ENCODE peak calls at places on chromosome 2, in five cellular contexts. M, D, B, Q and Z are unnamed samples.
A peak's percentile ranks its signal among the peaks of the same experiment; 100 is the strongest.

GRCh38 chr2:229873123-229873581 is 48.7 kb downstream of the TRIP12 start:
- DNase-seq in M (no peak), D (no peak), B (no peak), Q (no peak), Z (no peak)

GRCh38 chr2:675982-676646 is 1.1 kb downstream of the TMEM18 start:
- DNase-seq in M (peak; percentile 65), D (peak; percentile 64), B (peak; percentile 80), Q (no peak), Z (peak; percentile 72)

GRCh38 chr2:24544456-24545115 is 53.5 kb downstream of the NCOA1 start:
- DNase-seq in M (no peak), D (no peak), B (no peak), Q (no peak), Z (no peak)

GRCh38 chr2:11647834-11648600 is 22.0 kb downstream of the NTSR2 start:
- DNase-seq in M (no peak), D (no peak), B (no peak), Q (no peak), Z (no peak)

GRCh38 chr2:233414273-233414654 is 60.0 kb downstream of the DGKD start:
- DNase-seq in M (no peak), D (peak; percentile 20), B (no peak), Q (no peak), Z (no peak)

GRCh38 chr2:62972601-62973000 is 78.0 kb upstream of the OTX1 start:
- DNase-seq in M (no peak), D (no peak), B (peak; percentile 3), Q (no peak), Z (no peak)

GRCh38 chr2:109218087-109218791 is 89.2 kb downstream of the SH3RF3 start:
- DNase-seq in M (peak; percentile 32), D (no peak), B (no peak), Q (peak; percentile 69), Z (no peak)

GRCh38 chr2:158740591-158740990 is 54.5 kb upstream of the DAPL1 start:
- DNase-seq in M (no peak), D (no peak), B (no peak), Q (no peak), Z (no peak)

GRCh38 chr2:17148298-17149228 is 369.7 kb downstream of the RAD51AP2 start:
- DNase-seq in M (no peak), D (no peak), B (peak; percentile 87), Q (no peak), Z (peak; percentile 5)

GRCh38 chr2:229980440-229981184 is 58.3 kb downstream of the FBXO36 start:
- DNase-seq in M (peak; percentile 21), D (peak; percentile 63), B (peak; percentile 20), Q (peak; percentile 51), Z (peak; percentile 27)

GRCh38 chr2:147416099-147416498 is 428.7 kb upstream of the ACVR2A start:
- DNase-seq in M (no peak), D (no peak), B (no peak), Q (no peak), Z (no peak)

GRCh38 chr2:128026422-128027277 is 1.2 kb downstream of the SAP130 start:
- DNase-seq in M (no peak), D (no peak), B (no peak), Q (no peak), Z (no peak)

GRCh38 chr2:164784376-164784775 is 57.2 kb downstream of the COBLL1 start:
- DNase-seq in M (no peak), D (no peak), B (no peak), Q (no peak), Z (peak; percentile 74)

GRCh38 chr2:157559061-157559460 is 69.6 kb downstream of the ACVR1C start:
- DNase-seq in M (no peak), D (no peak), B (no peak), Q (no peak), Z (no peak)

GRCh38 chr2:23595601-23596251 is 210.7 kb downstream of the KLHL29 start:
- DNase-seq in M (no peak), D (peak; percentile 90), B (peak; percentile 92), Q (no peak), Z (no peak)